ENCODE peak calls at places on chromosome 17, in six cellular contexts. N, O, S, P, V and I are unnamed samples.

GRCh38 chr17:65231662-65232335 is 94.6 kb downstream of the RGS9 start:
- DNase-seq in O (peak), V (peak), N (peak), S (no peak), P (peak), I (no peak)

GRCh38 chr17:57368637-57369336 is 112.5 kb downstream of the MSI2 start:
- DNase-seq in S (no peak), N (no peak), O (no peak), V (no peak), P (no peak), I (no peak)

GRCh38 chr17:58121925-58122324 is 26.3 kb upstream of the OR4D1 start:
- DNase-seq in N (no peak), P (peak), S (no peak), V (no peak), O (peak), I (no peak)

GRCh38 chr17:35084987-35085386 is 21.5 kb upstream of the RFFL start:
- DNase-seq in P (peak), N (no peak), O (peak), V (no peak), S (no peak), I (no peak)

GRCh38 chr17:55285340-55286301 is 20.9 kb downstream of the HLF start:
- DNase-seq in P (no peak), V (peak), N (no peak), O (peak), S (peak), I (no peak)

GRCh38 chr17:5899496-5900195 is 170.5 kb upstream of the WSCD1 start:
- DNase-seq in N (no peak), O (no peak), S (no peak), P (no peak), V (no peak), I (no peak)

GRCh38 chr17:81418710-81419332 is 23.6 kb downstream of the BAHCC1 start:
- DNase-seq in V (no peak), P (no peak), N (no peak), O (peak), S (no peak), I (peak)

GRCh38 chr17:17886747-17887146 is 50.0 kb upstream of the SREBF1 start:
- DNase-seq in S (no peak), P (no peak), N (no peak), V (no peak), O (no peak), I (no peak)

GRCh38 chr17:77501101-77501566 is 360.4 kb downstream of the SEC14L1 start:
- DNase-seq in O (peak), P (no peak), N (no peak), V (no peak), S (no peak), I (no peak)

GRCh38 chr17:14051692-14052091 is 17.6 kb upstream of the COX10 start:
- DNase-seq in V (no peak), O (no peak), P (no peak), S (no peak), N (no peak), I (no peak)

GRCh38 chr17:14057591-14057990 is 11.7 kb upstream of the COX10 start:
- DNase-seq in O (no peak), S (no peak), P (no peak), V (no peak), N (no peak), I (no peak)

GRCh38 chr17:14048169-14048568 is 21.1 kb upstream of the COX10 start:
- DNase-seq in N (no peak), V (no peak), O (no peak), P (no peak), S (no peak), I (no peak)

GRCh38 chr17:14050616-14051015 is 18.7 kb upstream of the COX10 start:
- DNase-seq in P (no peak), V (no peak), O (no peak), S (no peak), N (no peak), I (no peak)

DNA sequence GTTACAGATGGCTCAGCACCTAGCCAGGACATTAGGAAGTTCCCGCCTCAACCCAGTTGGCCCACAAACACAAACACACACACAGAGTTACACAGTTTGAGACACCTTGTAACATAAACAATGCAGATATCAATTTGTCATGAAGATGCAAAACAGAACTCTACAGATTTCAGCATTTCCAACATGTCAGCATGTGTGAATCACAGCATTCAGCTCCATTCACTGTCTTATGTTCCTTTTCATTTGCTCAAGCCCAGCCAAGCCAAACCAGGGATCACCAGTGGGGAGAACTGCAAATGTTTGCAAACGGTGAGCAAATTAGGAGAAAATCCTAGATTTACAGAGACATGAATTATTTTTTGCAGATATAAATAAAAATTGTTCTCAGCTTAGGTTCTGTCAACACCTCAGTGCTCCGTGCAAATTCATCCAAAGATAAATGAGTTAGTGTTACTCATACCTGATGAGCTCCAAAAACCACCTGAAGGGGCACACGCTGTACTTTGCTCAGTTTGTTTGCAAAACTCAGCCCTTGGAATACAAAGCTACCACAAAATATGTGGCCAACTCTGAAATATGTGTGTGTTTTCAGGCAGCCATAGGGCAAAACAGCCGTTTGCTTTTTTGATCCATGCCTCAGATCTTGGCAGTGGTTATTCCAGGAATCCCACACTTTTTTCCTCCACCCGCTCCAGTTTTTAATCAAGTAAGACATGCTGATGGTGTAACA is 16.3 kb upstream of the COX10 start:
- DNase-seq in S (no peak), P (no peak), O (peak), V (no peak), N (no peak), I (no peak)
- TF ChIP-seq CTCF in S (no peak), P (no peak), O (no peak), V (no peak), N (no peak), I (no peak)

DNA sequence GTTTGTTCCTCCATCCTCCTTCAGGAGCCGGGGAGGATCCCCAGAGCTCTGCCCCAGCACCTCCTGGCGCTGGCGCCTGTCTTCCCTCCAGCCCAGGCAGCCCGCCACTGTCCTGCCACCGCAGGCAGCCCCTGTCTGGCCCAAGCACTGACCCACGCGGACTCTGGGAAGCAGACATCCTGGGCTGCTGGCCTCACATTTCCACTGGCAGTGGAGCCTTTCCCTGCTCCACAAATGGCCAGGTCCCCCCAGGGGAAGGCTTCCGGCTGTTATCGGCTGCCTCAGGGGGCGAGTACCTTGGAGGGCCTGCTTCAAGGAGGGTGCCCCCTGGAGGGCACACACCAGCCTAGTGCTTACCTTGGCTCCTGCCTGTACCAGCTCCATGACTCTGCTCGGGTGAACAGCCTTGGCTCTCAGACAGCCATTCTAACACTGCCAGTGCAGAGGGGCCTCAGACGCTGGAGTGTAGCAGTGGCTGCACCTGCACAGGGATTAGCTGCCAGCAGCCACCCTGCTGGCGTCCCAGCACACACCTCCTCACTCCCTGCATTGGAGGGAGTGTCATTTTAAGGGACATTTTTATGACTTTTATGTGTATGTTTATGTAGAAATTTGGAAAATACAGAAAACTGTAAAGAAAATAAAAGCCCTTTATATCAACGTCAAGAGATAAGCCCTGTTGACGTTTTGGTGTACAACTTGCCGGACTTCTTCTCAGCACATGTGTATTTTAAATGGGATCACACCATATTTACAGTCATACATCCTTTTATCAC is 21.0 kb downstream of the ACE start:
- DNase-seq in P (no peak), N (no peak), O (no peak), V (no peak), S (no peak), I (no peak)
- TF ChIP-seq CTCF in P (no peak), N (no peak), O (no peak), V (no peak), S (no peak), I (peak)

GRCh38 chr17:29115435-29115834 is 64.8 kb downstream of the MYO18A start:
- DNase-seq in V (no peak), S (no peak), P (no peak), O (no peak), N (no peak), I (no peak)

GRCh38 chr17:29115906-29116651 is 64.1 kb downstream of the MYO18A start:
- DNase-seq in P (peak), N (peak), S (no peak), O (peak), V (no peak), I (no peak)

GRCh38 chr17:29116652-29117439 is 63.4 kb downstream of the MYO18A start:
- DNase-seq in S (peak), N (peak), V (no peak), O (peak), P (peak), I (no peak)

GRCh38 chr17:29119265-29119664 is 60.9 kb downstream of the MYO18A start:
- DNase-seq in O (no peak), P (no peak), N (no peak), S (no peak), V (no peak), I (no peak)

DNA sequence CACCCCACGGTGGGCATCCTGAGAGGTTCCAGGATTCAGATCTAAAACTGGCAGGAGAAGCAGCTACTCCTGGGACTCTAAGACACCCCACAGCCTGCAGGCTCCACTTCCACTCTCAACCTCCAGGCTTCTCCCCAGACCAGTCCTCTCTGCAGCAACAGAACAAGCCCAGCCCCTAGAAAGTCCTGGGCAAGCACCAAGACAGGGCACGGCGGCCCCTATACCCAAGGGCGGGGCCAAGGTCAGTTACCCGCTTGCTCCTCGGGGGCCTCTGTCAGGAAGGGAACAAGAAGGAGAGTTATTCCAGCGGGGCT is 62.8 kb downstream of the MYO18A start:
- DNase-seq in V (no peak), S (no peak), O (no peak), P (no peak), N (no peak), I (no peak)
- TF ChIP-seq CTCF in V (no peak), S (no peak), O (no peak), P (peak), N (no peak), I (no peak)

GRCh38 chr17:9929873-9930272 is 24.8 kb upstream of the RCVRN start:
- DNase-seq in P (no peak), V (no peak), N (no peak), O (no peak), S (no peak), I (no peak)

GRCh38 chr17:9925457-9925856 is 20.4 kb upstream of the RCVRN start:
- DNase-seq in P (no peak), V (no peak), S (no peak), N (no peak), O (no peak), I (no peak)

GRCh38 chr17:9926150-9926804 is 21.2 kb upstream of the RCVRN start:
- DNase-seq in S (no peak), P (no peak), O (no peak), N (no peak), V (no peak), I (no peak)

GRCh38 chr17:9931144-9931543 is 26.1 kb upstream of the RCVRN start:
- DNase-seq in S (no peak), V (no peak), P (no peak), O (no peak), N (no peak), I (no peak)

DNA sequence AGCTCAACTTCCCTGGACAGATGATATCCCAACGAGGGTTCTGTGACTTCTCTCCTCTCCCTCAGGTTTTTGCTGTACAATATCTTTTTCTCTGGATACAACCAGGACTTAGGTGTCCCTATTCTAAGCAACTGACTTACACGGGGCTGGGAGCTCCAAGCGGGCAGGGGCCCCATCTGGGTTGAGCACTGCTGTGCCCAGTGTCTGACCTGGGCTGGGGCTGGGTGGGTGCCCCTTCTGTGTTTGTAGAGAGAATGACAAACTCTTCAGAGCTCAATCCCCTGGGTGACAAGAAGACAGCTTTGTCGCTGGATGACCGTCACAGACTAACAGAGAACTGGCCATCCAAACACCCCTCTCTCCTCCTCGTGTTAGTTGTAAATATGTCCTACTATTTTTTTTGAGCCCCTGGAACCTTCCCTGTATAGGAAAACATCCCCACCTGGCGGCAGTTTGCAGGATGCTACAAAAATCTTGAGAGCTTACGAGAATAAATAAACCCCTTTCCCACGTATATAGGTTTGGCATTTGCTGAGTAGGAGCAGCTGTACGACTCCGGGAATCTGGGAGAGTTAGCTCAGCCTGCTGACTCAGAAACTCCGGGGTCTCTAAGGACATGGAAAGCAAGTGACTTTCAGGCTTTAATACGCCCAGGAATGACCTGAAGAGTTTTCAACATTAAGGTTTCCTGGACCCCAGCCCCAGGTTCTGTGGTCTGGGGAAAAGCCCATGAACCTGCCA is 23.7 kb upstream of the RCVRN start:
- DNase-seq in V (peak), O (peak), S (peak), P (peak), N (no peak), I (no peak)
- TF ChIP-seq CTCF in V (peak), O (peak), S (peak), P (peak), N (no peak), I (peak)

GRCh38 chr17:19363114-19363438 is 553 bp upstream of the B9D1 start:
- DNase-seq in S (no peak), P (no peak), N (no peak), O (no peak), V (no peak), I (no peak)
- TF ChIP-seq CTCF in S (no peak), P (peak), N (no peak), O (no peak), V (no peak), I (no peak)

GRCh38 chr17:9725575-9725974 is 65.8 kb downstream of the DHRS7C start:
- DNase-seq in O (no peak), V (no peak), N (no peak), S (no peak), P (no peak), I (no peak)
- TF ChIP-seq CTCF in O (no peak), V (no peak), N (no peak), S (no peak), P (no peak), I (no peak)

GRCh38 chr17:71118039-71118438 is 948.7 kb downstream of the KCNJ2 start:
- DNase-seq in N (no peak), P (peak), O (peak), S (no peak), V (no peak), I (no peak)
- TF ChIP-seq CTCF in N (no peak), P (peak), O (no peak), S (no peak), V (no peak), I (no peak)

GRCh38 chr17:73453090-73453489 is 141.3 kb upstream of the CDC42EP4 start:
- DNase-seq in P (no peak), O (no peak), V (no peak), N (no peak), S (no peak), I (no peak)

GRCh38 chr17:73452056-73452455 is 140.3 kb upstream of the CDC42EP4 start:
- DNase-seq in P (no peak), O (no peak), N (no peak), S (no peak), V (no peak), I (no peak)

GRCh38 chr17:73458191-73458590 is 146.4 kb upstream of the CDC42EP4 start:
- DNase-seq in V (no peak), P (no peak), N (no peak), S (no peak), O (no peak), I (no peak)

GRCh38 chr17:73455767-73456166 is 144.0 kb upstream of the CDC42EP4 start:
- DNase-seq in N (no peak), V (no peak), S (no peak), O (no peak), P (no peak), I (no peak)

DNA sequence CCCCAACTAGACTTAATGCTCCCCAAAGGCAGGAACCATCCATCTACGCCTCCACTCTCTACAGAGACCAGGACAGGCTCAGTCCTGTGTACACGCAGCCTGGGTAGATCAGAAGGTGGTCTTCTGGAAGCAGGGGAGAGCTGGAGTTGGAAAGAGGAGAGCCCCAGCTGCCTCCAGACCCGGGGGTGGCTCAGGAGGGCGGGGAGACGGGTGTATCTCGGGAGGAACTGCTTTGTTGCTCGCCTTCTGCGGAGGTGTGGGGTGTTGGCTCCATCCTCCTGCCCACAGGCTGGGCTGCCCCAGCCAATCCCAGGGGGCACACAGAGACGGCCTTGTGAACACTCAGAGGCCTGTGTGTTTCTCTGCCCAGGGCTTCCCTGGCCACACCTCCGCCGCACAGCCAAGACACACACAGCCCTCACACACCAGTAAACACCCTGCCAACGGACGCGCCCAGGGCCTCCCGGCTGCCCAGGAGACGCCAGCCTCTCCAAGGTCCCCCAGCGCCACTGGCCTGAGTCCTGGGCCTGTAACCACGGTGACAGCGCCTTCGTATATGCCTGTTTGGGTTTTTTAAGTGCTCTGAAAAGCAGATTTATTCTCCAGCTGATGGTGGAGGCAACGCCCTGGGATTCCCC is 143.4 kb upstream of the CDC42EP4 start:
- DNase-seq in O (no peak), S (no peak), P (no peak), V (no peak), N (no peak), I (no peak)
- TF ChIP-seq CTCF in O (no peak), S (no peak), P (no peak), V (no peak), N (no peak), I (no peak)

DNA sequence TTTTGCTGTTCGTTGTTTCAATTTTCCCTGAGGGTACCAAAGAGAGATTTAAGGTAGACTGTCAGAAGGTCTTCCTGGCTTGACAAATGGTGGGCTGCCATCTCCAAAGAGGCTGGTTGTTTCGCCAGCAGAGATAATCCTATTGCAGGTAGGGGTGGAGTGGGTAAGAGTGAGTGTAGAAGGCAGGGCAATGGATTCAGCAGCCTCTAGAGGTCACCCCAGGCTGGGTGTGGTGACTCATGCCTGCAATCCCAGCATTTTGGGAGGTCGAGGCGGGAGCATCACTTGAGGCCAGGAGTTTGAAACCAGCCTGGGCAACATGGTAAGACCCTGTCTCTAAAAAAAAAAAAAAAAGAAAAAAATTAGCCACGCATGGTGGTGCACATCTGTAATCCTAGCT is 34.6 kb downstream of the DCAKD start:
- DNase-seq in V (no peak), P (no peak), O (no peak), N (no peak), S (no peak), I (no peak)
- TF ChIP-seq CTCF in V (peak), P (peak), O (no peak), N (peak), S (no peak), I (peak)